ENCODE peak calls at places on chromosomes 13 and 19, in four cellular contexts. M, N, C and I are unnamed samples.

GRCh38 chr13:75723927-75724326 is 87.8 kb downstream of the LMO7 start:
- DNase-seq in M (no peak), C (no peak), N (no peak), I (no peak)

GRCh38 chr19:56155124-56155687 is 14.1 kb downstream of the ZNF444 start:
- DNase-seq in C (no peak), N (no peak), M (peak), I (no peak)

GRCh38 chr13:41188584-41188983 is 5.8 kb downstream of the KBTBD7 start:
- DNase-seq in N (no peak), C (no peak), M (no peak), I (no peak)

GRCh38 chr13:22765566-22765965 is 415.2 kb upstream of the SGCG start:
- DNase-seq in C (no peak), N (no peak), M (no peak), I (no peak)

GRCh38 chr19:4288091-4288777 is 9.2 kb downstream of the SHD start:
- DNase-seq in M (no peak), N (no peak), C (no peak), I (no peak)

GRCh38 chr13:103194871-103195270 is 128.7 kb upstream of the SLC10A2 start:
- DNase-seq in C (no peak), N (no peak), M (no peak), I (no peak)

GRCh38 chr13:36370108-36370429 is 23.9 kb upstream of the SPART start:
- DNase-seq in N (peak), C (no peak), M (no peak), I (no peak)

GRCh38 chr19:32308436-32309077 is 36.9 kb upstream of the ZNF507 start:
- DNase-seq in M (no peak), C (no peak), N (no peak), I (no peak)

GRCh38 chr19:2302319-2303208 is 5.4 kb downstream of the LINGO3 start:
- DNase-seq in N (no peak), C (peak), M (peak), I (no peak)

GRCh38 chr13:110711778-110712070 is 1.8 kb upstream of the ING1 start:
- DNase-seq in C (no peak), M (no peak), N (no peak), I (no peak)

GRCh38 chr13:62357887-62358645 is 942.4 kb upstream of the PCDH20 start:
- DNase-seq in C (peak), M (no peak), N (no peak), I (no peak)

GRCh38 chr19:12796146-12797071 is 5.1 kb downstream of the JUNB start:
- DNase-seq in N (peak), C (peak), M (peak), I (peak)

GRCh38 chr19:30791116-30791515 is 418.9 kb downstream of the ZNF536 start:
- DNase-seq in N (no peak), M (no peak), C (no peak), I (no peak)

GRCh38 chr19:47110521-47111080 is 3.0 kb downstream of the ZC3H4 start:
- DNase-seq in M (no peak), N (peak), C (no peak), I (no peak)

GRCh38 chr19:46602392-46603194 is 1.5 kb downstream of the CALM3 start:
- DNase-seq in C (no peak), M (peak), N (peak), I (no peak)

GRCh38 chr19:55005684-55006488 is 32.2 kb downstream of the GP6 start:
- DNase-seq in M (no peak), N (peak), C (no peak), I (peak)

GRCh38 chr13:54958781-54959180 is 1930.2 kb downstream of the OLFM4 start:
- DNase-seq in M (no peak), N (no peak), C (no peak), I (no peak)

GRCh38 chr13:97274782-97275252 is 52.7 kb downstream of the MBNL2 start:
- DNase-seq in N (no peak), C (peak), M (no peak), I (no peak)